ENCODE peak calls at places on chromosomes 7 and 10, in seven cellular contexts. W is T-helper 1 cell; I is NCI-H1436; G is activated effector memory CD4-positive, alpha-beta T cell treated with Interleukin-2 at 50 U/mL for 16 hours; N is CD4-positive, CD25-positive, alpha-beta regulatory T cell; O is OCI-LY7; F is activated T-cell treated with anti-CD3 and anti-CD28 coated beads for 1 hour. Q is an unnamed sample.

GRCh38 chr7:36044096-36044892 is 108.8 kb upstream of the EEPD1 start:
- DNase-seq in W (no peak), I (no peak), G (no peak), N (no peak), O (no peak), F (no peak), Q (no peak)

GRCh38 chr10:100338434-100339036 is 8.5 kb upstream of the SCD start:
- DNase-seq in W (peak; percentile 75), I (peak; percentile 65), G (peak; percentile 66), N (peak; percentile 76), O (peak; percentile 81), F (peak; percentile 75), Q (peak; percentile 81)

GRCh38 chr10:121609426-121610380 is 11.5 kb upstream of the FGFR2 start:
- DNase-seq in W (no peak), I (no peak), G (no peak), N (no peak), O (no peak), F (no peak), Q (peak; percentile 37)

GRCh38 chr10:22854935-22855421 is 72.9 kb upstream of the ARMC3 start:
- DNase-seq in W (no peak), I (no peak), G (no peak), N (no peak), O (no peak), F (no peak), Q (no peak)

GRCh38 chr10:3782099-3782455 is 2.9 kb downstream of the KLF6 start:
- DNase-seq in W (peak; percentile 69), I (no peak), G (no peak), N (peak; percentile 77), O (no peak), F (no peak), Q (no peak)

GRCh38 chr7:128827248-128827958 is 2.8 kb upstream of the FLNC start:
- DNase-seq in W (no peak), I (no peak), G (no peak), N (no peak), O (no peak), F (no peak), Q (peak; percentile 58)

GRCh38 chr7:141272417-141272816 is 198.6 kb downstream of the TMEM178B start:
- DNase-seq in W (no peak), I (no peak), G (no peak), N (no peak), O (no peak), F (no peak), Q (no peak)

GRCh38 chr7:8260871-8261707 is 878 bp downstream of the ICA1 start:
- DNase-seq in W (peak; percentile 5), I (peak; percentile 58), G (no peak), N (peak; percentile 25), O (no peak), F (no peak), Q (peak; percentile 85)

GRCh38 chr10:124070666-124071065 is 22.7 kb downstream of the CHST15 start:
- DNase-seq in W (no peak), I (no peak), G (no peak), N (no peak), O (no peak), F (no peak), Q (no peak)